ENCODE peak calls at places on chromosome 16, in five cellular contexts. J, L, Q, W and X are unnamed samples.

GRCh38 chr16:19377864-19378263 is 39.8 kb upstream of the TMC5 start:
- DNase-seq in J (no peak), L (no peak), Q (no peak), W (no peak), X (no peak)

GRCh38 chr16:17129971-17130370 is 340.8 kb downstream of the XYLT1 start:
- DNase-seq in J (no peak), L (no peak), Q (no peak), W (no peak), X (no peak)

GRCh38 chr16:66486773-66487579 is 59.9 kb downstream of the BEAN1 start:
- DNase-seq in J (peak; percentile 95), L (no peak), Q (no peak), W (peak; percentile 82), X (peak; percentile 78)

GRCh38 chr16:83802135-83802534 is 5.6 kb upstream of the HSBP1 start:
- DNase-seq in J (peak; percentile 81), L (no peak), Q (peak; percentile 52), W (no peak), X (no peak)

GRCh38 chr16:85170066-85171003 is 58.1 kb upstream of the CIBAR2 start:
- DNase-seq in J (peak; percentile 32), L (peak; percentile 71), Q (no peak), W (no peak), X (peak; percentile 78)

GRCh38 chr16:50763211-50763610 is 21.3 kb downstream of the CYLD start:
- DNase-seq in J (no peak), L (no peak), Q (no peak), W (no peak), X (no peak)

GRCh38 chr16:69087161-69087581 is 18.3 kb upstream of the HAS3 start:
- DNase-seq in J (no peak), L (no peak), Q (no peak), W (no peak), X (no peak)

GRCh38 chr16:1734123-1734522 is 28.1 kb downstream of the MAPK8IP3 start:
- DNase-seq in J (no peak), L (no peak), Q (no peak), W (no peak), X (no peak)

GRCh38 chr16:30958164-30959083 is 870 bp downstream of the SETD1A start:
- DNase-seq in J (peak; percentile 59), L (peak; percentile 86), Q (no peak), W (no peak), X (peak; percentile 70)

GRCh38 chr16:80580109-80580832 is 39.5 kb downstream of the DYNLRB2 start:
- DNase-seq in J (no peak), L (no peak), Q (no peak), W (no peak), X (no peak)

GRCh38 chr16:31458073-31458834 is 1.0 kb upstream of the ARMC5 start:
- DNase-seq in J (no peak), L (peak; percentile 87), Q (no peak), W (no peak), X (peak; percentile 48)

GRCh38 chr16:66696669-66697630 is at the start of gene CMTM4:
- DNase-seq in J (peak; percentile 79), L (peak; percentile 95), Q (peak; percentile 29), W (peak; percentile 90), X (peak; percentile 71)

GRCh38 chr16:88464447-88465318 is 11.6 kb downstream of the ZFPM1 start:
- DNase-seq in J (peak; percentile 22), L (no peak), Q (no peak), W (no peak), X (no peak)

GRCh38 chr16:17334096-17334495 is 136.7 kb downstream of the XYLT1 start:
- DNase-seq in J (peak; percentile 84), L (no peak), Q (peak; percentile 69), W (peak; percentile 88), X (peak; percentile 81)

GRCh38 chr16:88408561-88408960 is 25.8 kb downstream of the ZNF469 start:
- DNase-seq in J (no peak), L (no peak), Q (no peak), W (no peak), X (no peak)

GRCh38 chr16:24497405-24497804 is 42.0 kb upstream of the RBBP6 start:
- DNase-seq in J (no peak), L (no peak), Q (peak; percentile 3), W (no peak), X (peak; percentile 10)

GRCh38 chr16:47853635-47854034 is 302.2 kb downstream of the ABCC12 start:
- DNase-seq in J (no peak), L (no peak), Q (no peak), W (no peak), X (no peak)

GRCh38 chr16:84774810-84775209 is 45.0 kb upstream of the CRISPLD2 start:
- DNase-seq in J (peak; percentile 95), L (no peak), Q (peak; percentile 68), W (no peak), X (no peak)

GRCh38 chr16:68040506-68041288 is 17.6 kb downstream of the DUS2 start:
- DNase-seq in J (peak; percentile 57), L (peak; percentile 91), Q (no peak), W (peak; percentile 88), X (peak; percentile 41)

GRCh38 chr16:50611332-50611934 is 63.2 kb downstream of the NKD1 start:
- DNase-seq in J (peak; percentile 12), L (peak; percentile 37), Q (no peak), W (no peak), X (peak; percentile 16)

GRCh38 chr16:84138824-84139627 is 6.0 kb downstream of the HSDL1 start:
- DNase-seq in J (peak; percentile 54), L (no peak), Q (no peak), W (no peak), X (no peak)

GRCh38 chr16:86573646-86574508 is 4.5 kb upstream of the FOXL1 start:
- DNase-seq in J (no peak), L (no peak), Q (no peak), W (no peak), X (no peak)

GRCh38 chr16:86574646-86575045 is 3.7 kb upstream of the FOXL1 start:
- DNase-seq in J (no peak), L (no peak), Q (no peak), W (no peak), X (no peak)

GRCh38 chr16:86576591-86577313 is 1.6 kb upstream of the FOXL1 start:
- DNase-seq in J (peak; percentile 53), L (peak; percentile 71), Q (no peak), W (peak; percentile 72), X (no peak)

GRCh38 chr16:86575754-86576557 is 2.4 kb upstream of the FOXL1 start:
- DNase-seq in J (peak; percentile 99), L (peak; percentile 93), Q (peak; percentile 84), W (peak; percentile 96), X (peak; percentile 95)

DNA sequence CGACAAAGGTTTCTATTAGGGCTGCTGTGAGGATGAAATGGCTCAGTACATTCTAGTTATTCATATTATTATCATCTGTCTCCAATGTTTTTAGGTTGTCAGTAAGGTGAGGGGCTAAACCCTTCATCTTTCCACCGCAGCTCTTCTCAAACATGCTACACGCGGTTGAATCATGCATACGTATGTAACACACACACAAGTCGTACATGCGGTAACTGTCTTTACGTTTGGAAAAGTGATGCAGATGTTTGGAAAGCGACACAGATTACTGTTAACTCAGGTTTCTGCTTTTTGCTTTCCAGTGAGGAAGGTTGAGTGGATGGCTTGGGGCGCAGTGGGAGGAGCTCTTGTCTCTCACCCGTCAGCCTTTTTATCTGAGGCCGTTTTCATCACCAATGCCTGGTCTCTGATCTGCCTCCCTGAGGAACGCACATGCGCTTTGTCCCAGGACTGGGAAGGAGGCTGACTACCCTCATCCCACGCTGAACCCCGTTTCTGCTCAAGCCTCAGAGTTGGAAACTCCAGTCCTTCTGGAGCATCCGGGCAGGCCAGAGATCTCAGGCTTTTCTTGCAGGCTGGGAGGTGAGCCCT is 3.2 kb upstream of the FOXL1 start:
- DNase-seq in J (no peak), L (no peak), Q (no peak), W (no peak), X (no peak)
- H3K4me3 ChIP-seq in J (peak overlapping the region; percentile 77), L (peak overlapping the region; percentile 49), Q (no peak overlapping the region), W (peak overlapping the region; percentile 79), X (peak overlapping the region; percentile 34)

GRCh38 chr16:11682655-11683096 is 14.4 kb downstream of the SNN start:
- DNase-seq in J (peak; percentile 85), L (no peak), Q (peak; percentile 76), W (no peak), X (no peak)

GRCh38 chr16:11685844-11686618 is 17.8 kb downstream of the SNN start:
- DNase-seq in J (peak; percentile 36), L (no peak), Q (no peak), W (no peak), X (peak; percentile 41)

GRCh38 chr16:11683140-11683539 is 14.9 kb downstream of the SNN start:
- DNase-seq in J (no peak), L (no peak), Q (no peak), W (peak; percentile 43), X (no peak)

GRCh38 chr16:11686713-11687112 is 18.5 kb downstream of the SNN start:
- DNase-seq in J (no peak), L (no peak), Q (no peak), W (no peak), X (no peak)

DNA sequence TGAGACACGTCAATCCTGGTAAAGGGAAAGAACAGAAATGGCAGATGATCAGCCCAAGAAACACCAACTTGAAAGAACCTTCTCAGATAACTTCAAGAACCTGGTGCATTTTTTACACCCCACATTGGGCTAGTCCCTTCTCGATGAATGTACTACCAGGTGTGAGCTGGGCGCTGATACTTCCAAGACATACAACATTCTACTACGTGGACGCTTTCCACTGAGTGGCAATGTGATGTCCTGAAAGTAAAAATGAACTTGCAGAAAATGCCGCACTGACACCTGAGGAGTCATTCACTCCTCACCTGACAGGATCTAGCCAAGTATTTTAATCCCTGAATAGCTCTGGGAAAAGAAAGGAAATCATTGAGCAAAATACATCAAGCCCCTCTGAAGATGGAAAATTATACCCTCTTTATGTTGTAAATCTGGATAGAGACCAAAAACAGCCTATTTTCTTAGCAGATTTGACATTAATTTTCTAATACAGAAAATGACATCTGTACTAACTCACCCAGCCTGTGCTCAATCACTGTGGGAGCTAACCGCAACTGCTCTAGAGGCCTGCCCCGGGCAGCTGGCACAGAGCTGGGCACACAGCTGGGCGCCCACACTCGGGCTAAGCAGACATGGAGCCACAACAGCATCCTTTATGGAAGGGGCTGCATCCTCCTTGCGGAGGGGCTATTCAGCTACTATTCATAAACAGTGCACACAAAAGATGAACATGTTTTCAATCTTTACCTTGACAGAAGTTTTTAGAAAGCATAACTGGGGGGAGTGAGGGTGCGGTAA is 16.2 kb downstream of the SNN start:
- DNase-seq in J (no peak), L (no peak), Q (no peak), W (peak; percentile 44), X (no peak)
- H3K4me3 ChIP-seq in J (no peak overlapping the region), L (no peak overlapping the region), Q (no peak overlapping the region), W (no peak overlapping the region), X (no peak overlapping the region)

GRCh38 chr16:75127713-75128415 is 11.3 kb upstream of the LDHD start:
- DNase-seq in J (no peak), L (no peak), Q (no peak), W (no peak), X (no peak)

GRCh38 chr16:75130150-75130771 is 13.7 kb upstream of the LDHD start:
- DNase-seq in J (no peak), L (no peak), Q (no peak), W (no peak), X (no peak)

DNA sequence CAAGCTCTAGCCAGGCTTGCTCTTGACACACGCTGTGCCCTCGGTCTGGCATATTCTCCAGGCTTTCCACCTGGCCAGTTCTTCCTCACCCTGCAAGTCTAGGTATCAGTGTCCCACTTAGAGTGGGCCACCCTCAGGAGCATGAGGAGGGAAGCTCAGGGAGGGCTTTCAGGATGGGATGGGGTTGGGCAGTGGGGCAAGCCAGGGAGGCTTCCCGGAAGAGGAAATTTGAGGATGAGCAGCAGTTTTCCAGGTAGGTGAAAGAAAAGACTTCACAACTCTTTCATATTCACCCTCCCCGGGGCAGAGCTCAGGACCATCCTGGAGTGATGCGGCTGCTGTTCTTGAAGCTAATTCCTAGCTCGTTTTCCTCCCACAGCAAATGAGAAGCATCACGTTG is 14.5 kb upstream of the LDHD start:
- DNase-seq in J (no peak), L (no peak), Q (no peak), W (no peak), X (no peak)
- H3K4me3 ChIP-seq in J (no peak overlapping the region), L (no peak overlapping the region), Q (no peak overlapping the region), W (no peak overlapping the region), X (no peak overlapping the region)

GRCh38 chr16:56993204-56993603 is 3.8 kb downstream of the NLRC5 start:
- DNase-seq in J (no peak), L (no peak), Q (no peak), W (no peak), X (no peak)
- H3K4me3 ChIP-seq in J (no peak overlapping the region), L (no peak overlapping the region), Q (no peak overlapping the region), W (no peak overlapping the region), X (no peak overlapping the region)